ENCODE peak calls at places on chromosome 22, in eight cellular contexts. I, Q, O, L, R, W, S and Y are unnamed samples.
A peak's percentile ranks its signal among the peaks of the same experiment; 100 is the strongest.

GRCh38 chr22:35311551-35311999 is 11.9 kb downstream of the TOM1 start:
- DNase-seq in W (no peak), L (no peak), O (no peak), R (no peak), I (no peak), S (no peak), Q (no peak), Y (no peak)

GRCh38 chr22:29782061-29782845 is 15.1 kb downstream of the UQCR10 start:
- DNase-seq in I (no peak), Q (no peak), S (no peak), L (peak; percentile 48), O (no peak), W (no peak), R (no peak), Y (peak; percentile 74)

GRCh38 chr22:46041642-46042041 is 64.7 kb upstream of the WNT7B start:
- DNase-seq in S (no peak), O (peak; percentile 43), W (no peak), R (no peak), I (no peak), L (no peak), Q (no peak), Y (no peak)

GRCh38 chr22:42433754-42434153 is 1.6 kb upstream of the NFAM1 start:
- DNase-seq in Q (no peak), I (no peak), S (no peak), W (no peak), R (no peak), L (no peak), O (no peak), Y (no peak)

GRCh38 chr22:43884600-43885318 is 7.1 kb downstream of the PNPLA5 start:
- DNase-seq in I (peak; percentile 68), O (peak; percentile 61), Q (no peak), R (no peak), L (peak; percentile 63), S (peak; percentile 57), W (peak; percentile 49), Y (peak; percentile 49)

GRCh38 chr22:39917776-39918493 is 17.1 kb downstream of the GRAP2 start:
- DNase-seq in O (no peak), I (no peak), R (no peak), L (no peak), S (no peak), Q (peak; percentile 86), W (no peak), Y (no peak)

GRCh38 chr22:49884503-49885260 is 31.0 kb downstream of the ZBED4 start:
- DNase-seq in O (no peak), S (no peak), I (no peak), W (no peak), L (no peak), Q (no peak), R (no peak), Y (no peak)

GRCh38 chr22:45568213-45568612 is 65.5 kb downstream of the FBLN1 start:
- DNase-seq in W (no peak), L (no peak), S (no peak), O (no peak), Q (no peak), R (no peak), I (no peak), Y (no peak)

GRCh38 chr22:39348909-39349505 is 784 bp upstream of the SYNGR1 start:
- DNase-seq in L (peak; percentile 43), Q (no peak), O (no peak), W (no peak), S (no peak), R (peak; percentile 76), I (no peak), Y (peak; percentile 21)

GRCh38 chr22:37336474-37337028 is 54.2 kb downstream of the CYTH4 start:
- DNase-seq in Q (no peak), L (no peak), O (no peak), W (no peak), S (no peak), R (no peak), I (peak; percentile 68), Y (peak; percentile 45)

GRCh38 chr22:50701076-50701419 is 28.4 kb downstream of the SHANK3 start:
- DNase-seq in L (no peak), Q (no peak), W (no peak), R (no peak), S (no peak), I (no peak), O (peak; percentile 62), Y (no peak)

GRCh38 chr22:40051322-40051721 is 56.6 kb downstream of the FAM83F start:
- DNase-seq in R (no peak), W (no peak), Q (no peak), L (no peak), O (no peak), I (peak; percentile 34), S (no peak), Y (no peak)

GRCh38 chr22:45344339-45344738 is 34.6 kb downstream of the FAM118A start:
- DNase-seq in O (no peak), Q (no peak), R (no peak), W (no peak), L (no peak), I (peak; percentile 16), S (peak; percentile 28), Y (no peak)

GRCh38 chr22:48722661-48723060 is 1105.0 kb downstream of the BRD1 start:
- DNase-seq in O (peak; percentile 2), I (no peak), Q (no peak), R (no peak), S (no peak), L (no peak), W (no peak), Y (no peak)

GRCh38 chr22:28759861-28760560 is 12.5 kb upstream of the CCDC117 start:
- DNase-seq in L (no peak), O (no peak), Q (no peak), I (no peak), R (no peak), W (no peak), S (no peak), Y (no peak)
- H3K4me3 ChIP-seq in L (no peak overlapping the region), O (no peak overlapping the region), Q (no peak overlapping the region), I (no peak overlapping the region), R (no peak overlapping the region), W (no peak overlapping the region), S (no peak overlapping the region), Y (no peak overlapping the region)

GRCh38 chr22:25368271-25368670 is 148.8 kb downstream of the CRYBB2 start:
- DNase-seq in R (no peak), S (no peak), W (no peak), L (no peak), I (no peak), O (no peak), Q (no peak), Y (peak; percentile 76)

GRCh38 chr22:25370322-25370721 is 150.9 kb downstream of the CRYBB2 start:
- DNase-seq in S (no peak), W (no peak), I (peak; percentile 18), Q (no peak), L (no peak), R (no peak), O (no peak), Y (no peak)

GRCh38 chr22:25367756-25368155 is 148.3 kb downstream of the CRYBB2 start:
- DNase-seq in Q (no peak), R (no peak), S (no peak), I (no peak), L (no peak), O (no peak), W (no peak), Y (no peak)

GRCh38 chr22:25366876-25367466 is 147.5 kb downstream of the CRYBB2 start:
- DNase-seq in W (no peak), R (peak; percentile 62), Q (no peak), L (no peak), S (no peak), O (no peak), I (no peak), Y (no peak)

GRCh38 chr22:25369133-25369532 is 149.7 kb downstream of the CRYBB2 start:
- DNase-seq in I (no peak), L (no peak), S (no peak), O (no peak), Q (no peak), W (no peak), R (no peak), Y (no peak)
- TF ChIP-seq EP300 in I (no peak), L (no peak), S (no peak), O (no peak), Q (no peak), W (no peak), R (no peak), Y (no peak)

GRCh38 chr22:36329217-36330078 is 58.3 kb downstream of the MYH9 start:
- DNase-seq in L (peak; percentile 52), O (no peak), S (peak; percentile 43), Q (no peak), R (no peak), I (peak; percentile 71), W (no peak), Y (peak; percentile 60)
- TF ChIP-seq POLR2A in L (no peak), O (no peak), S (no peak), Q (no peak), R (no peak), I (no peak), W (no peak), Y (peak; percentile 25)

DNA sequence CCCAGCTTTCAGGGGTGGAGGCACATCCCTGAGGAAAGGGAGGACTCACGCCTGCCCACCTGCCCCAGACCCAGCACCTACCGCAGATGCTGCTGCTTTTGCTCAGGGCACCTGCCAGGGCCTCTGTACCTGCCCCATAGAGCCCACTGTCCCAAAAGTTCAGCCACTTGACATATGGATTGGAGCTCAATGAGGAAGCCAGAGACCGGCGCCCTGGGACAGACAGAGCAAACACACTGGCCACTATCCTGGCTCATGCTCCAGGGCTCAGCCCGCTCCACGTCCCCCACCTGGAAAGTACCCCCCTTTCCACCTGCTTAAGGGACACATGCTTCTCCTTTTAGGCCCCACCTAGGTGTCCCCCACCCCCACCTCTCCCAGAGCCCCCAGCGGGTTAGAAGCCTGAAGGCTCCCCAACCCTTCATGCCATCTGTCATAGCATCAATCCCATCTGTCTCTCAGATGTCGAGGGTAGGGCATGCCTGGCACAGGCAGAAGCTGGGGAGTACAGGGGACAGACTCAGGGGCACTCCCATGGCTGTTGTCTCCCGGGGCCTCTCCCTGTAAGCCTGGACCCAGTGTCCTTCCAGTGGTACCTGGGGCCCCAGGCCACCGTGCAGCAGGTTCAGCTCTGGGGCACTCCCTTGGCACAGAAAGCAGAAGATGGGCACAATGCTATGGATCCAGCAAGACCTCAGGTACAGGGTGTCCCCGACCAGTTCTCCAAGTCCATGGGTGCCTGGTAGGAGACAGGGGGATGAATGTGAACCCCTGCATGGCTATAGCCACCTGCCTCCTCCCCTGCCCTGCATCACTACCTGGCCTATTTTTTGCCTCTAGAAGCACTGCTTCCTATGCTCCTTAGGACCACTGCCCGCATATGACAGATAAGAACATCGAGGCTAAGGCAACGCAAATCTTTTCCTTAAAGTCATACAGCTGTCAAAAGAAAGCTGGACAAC is 2.2 kb upstream of the P2RX6 start:
- DNase-seq in W (no peak), Q (no peak), I (no peak), L (no peak), O (no peak), S (no peak), R (peak; percentile 14), Y (no peak)
- H3K4me3 ChIP-seq in W (no peak overlapping the region), Q (no peak overlapping the region), I (peak overlapping the region; percentile 44), L (no peak overlapping the region), O (no peak overlapping the region), S (no peak overlapping the region), R (no peak overlapping the region), Y (no peak overlapping the region)

GRCh38 chr22:32839776-32840571 is 38.5 kb downstream of the TIMP3 start:
- DNase-seq in L (peak; percentile 71), W (no peak), I (no peak), Q (no peak), S (no peak), O (no peak), R (peak; percentile 52), Y (no peak)
- TF ChIP-seq EP300 in L (peak; percentile 43), W (no peak), I (no peak), Q (no peak), S (no peak), O (no peak), R (no peak), Y (no peak)